ENCODE peak calls at places on chromosome 7, in eight cellular contexts. Z, I, Q, C, B, T, P and A are unnamed samples.

GRCh38 chr7:27434729-27435400 is 192.3 kb downstream of the EVX1 start:
- DNase-seq in Z (no peak), I (no peak), Q (no peak), C (no peak), B (no peak), T (no peak), P (no peak), A (peak)

GRCh38 chr7:99955247-99955646 is 20.6 kb downstream of the AZGP1 start:
- DNase-seq in Z (no peak), I (no peak), Q (no peak), C (no peak), B (no peak), T (no peak), P (no peak), A (no peak)

GRCh38 chr7:111011500-111011899 is 79.4 kb upstream of the LRRN3 start:
- DNase-seq in Z (no peak), I (no peak), Q (no peak), C (no peak), B (peak), T (no peak), P (no peak), A (no peak)

GRCh38 chr7:73844848-73845460 is 2.6 kb upstream of the METTL27 start:
- DNase-seq in Z (no peak), I (no peak), Q (no peak), C (no peak), B (peak), T (no peak), P (no peak), A (no peak)

GRCh38 chr7:117312593-117312992 is 10.3 kb downstream of the WNT2 start:
- DNase-seq in Z (no peak), I (no peak), Q (no peak), C (no peak), B (peak), T (no peak), P (no peak), A (no peak)

GRCh38 chr7:74658171-74659004 is 870 bp downstream of the GTF2I start:
- DNase-seq in Z (peak), I (peak), Q (peak), C (peak), B (peak), T (peak), P (peak), A (peak)

GRCh38 chr7:154577141-154577540 is 425.8 kb downstream of the PAXIP1 start:
- DNase-seq in Z (no peak), I (no peak), Q (no peak), C (no peak), B (no peak), T (no peak), P (no peak), A (no peak)

GRCh38 chr7:55065079-55065478 is 46.3 kb downstream of the EGFR start:
- DNase-seq in Z (no peak), I (no peak), Q (no peak), C (no peak), B (peak), T (peak), P (no peak), A (peak)

GRCh38 chr7:42611961-42612360 is 299.9 kb downstream of the C7orf25 start:
- DNase-seq in Z (no peak), I (no peak), Q (peak), C (no peak), B (no peak), T (no peak), P (no peak), A (no peak)

GRCh38 chr7:25669300-25669781 is 441.1 kb upstream of the NPVF start:
- DNase-seq in Z (no peak), I (no peak), Q (no peak), C (no peak), B (no peak), T (no peak), P (no peak), A (no peak)

GRCh38 chr7:71486856-71487628 is 355.1 kb downstream of the GALNT17 start:
- DNase-seq in Z (no peak), I (no peak), Q (no peak), C (no peak), B (no peak), T (no peak), P (no peak), A (no peak)

GRCh38 chr7:87216701-87217508 is 2.6 kb downstream of the TMEM243 start:
- DNase-seq in Z (no peak), I (peak), Q (no peak), C (no peak), B (no peak), T (no peak), P (no peak), A (no peak)

GRCh38 chr7:143492799-143493568 is 15.3 kb downstream of the TAS2R41 start:
- DNase-seq in Z (no peak), I (no peak), Q (no peak), C (no peak), B (peak), T (no peak), P (no peak), A (no peak)

GRCh38 chr7:44984478-44984758 is 5.6 kb upstream of the MYO1G start:
- DNase-seq in Z (no peak), I (no peak), Q (no peak), C (no peak), B (no peak), T (no peak), P (no peak), A (no peak)

GRCh38 chr7:75596727-75597614 is 104.9 kb downstream of the SPDYE5 start:
- DNase-seq in Z (no peak), I (no peak), Q (no peak), C (no peak), B (peak), T (no peak), P (no peak), A (no peak)

GRCh38 chr7:11261470-11261869 is 287.8 kb downstream of the PHF14 start:
- DNase-seq in Z (no peak), I (no peak), Q (no peak), C (no peak), B (no peak), T (no peak), P (no peak), A (peak)

GRCh38 chr7:130207642-130208041 is at the start of gene SSMEM1:
- DNase-seq in Z (no peak), I (no peak), Q (no peak), C (no peak), B (peak), T (no peak), P (no peak), A (no peak)

GRCh38 chr7:20785211-20786048 is 1.3 kb downstream of the SP8 start:
- DNase-seq in Z (no peak), I (no peak), Q (peak), C (no peak), B (no peak), T (no peak), P (no peak), A (peak)

GRCh38 chr7:100162874-100163533 is 4.5 kb upstream of the TRAPPC14 start:
- DNase-seq in Z (no peak), I (no peak), Q (no peak), C (no peak), B (peak), T (no peak), P (no peak), A (no peak)

GRCh38 chr7:18494821-18495408 is 634 bp upstream of the HDAC9 start:
- DNase-seq in Z (peak), I (no peak), Q (no peak), C (no peak), B (peak), T (no peak), P (no peak), A (no peak)

GRCh38 chr7:150435390-150436073 is 14.9 kb upstream of the GIMAP8 start:
- DNase-seq in Z (no peak), I (no peak), Q (no peak), C (no peak), B (no peak), T (no peak), P (no peak), A (no peak)

GRCh38 chr7:38215734-38216670 is 38.0 kb downstream of the STARD3NL start:
- DNase-seq in Z (peak), I (peak), Q (peak), C (peak), B (peak), T (peak), P (peak), A (peak)

GRCh38 chr7:73999664-74000420 is 28.1 kb upstream of the ELN start:
- DNase-seq in Z (no peak), I (no peak), Q (no peak), C (no peak), B (no peak), T (peak), P (no peak), A (no peak)

GRCh38 chr7:84022686-84023308 is 171.8 kb downstream of the SEMA3A start:
- DNase-seq in Z (no peak), I (no peak), Q (no peak), C (no peak), B (no peak), T (no peak), P (no peak), A (peak)

GRCh38 chr7:92057375-92057774 is 76.9 kb downstream of the CYP51A1 start:
- DNase-seq in Z (no peak), I (no peak), Q (no peak), C (no peak), B (no peak), T (no peak), P (no peak), A (no peak)

GRCh38 chr7:34249192-34249591 is 343.9 kb downstream of the BMPER start:
- DNase-seq in Z (no peak), I (no peak), Q (no peak), C (no peak), B (no peak), T (no peak), P (no peak), A (no peak)

GRCh38 chr7:89028319-89028718 is 232.8 kb upstream of the TEX47 start:
- DNase-seq in Z (no peak), I (no peak), Q (no peak), C (no peak), B (no peak), T (no peak), P (no peak), A (peak)

GRCh38 chr7:18894155-18894554 is 223.3 kb downstream of the TWIST1 start:
- DNase-seq in Z (no peak), I (no peak), Q (no peak), C (no peak), B (peak), T (no peak), P (no peak), A (no peak)

GRCh38 chr7:65731562-65732035 is 141.3 kb upstream of the VKORC1L1 start:
- DNase-seq in Z (no peak), I (peak), Q (peak), C (no peak), B (no peak), T (no peak), P (no peak), A (no peak)

GRCh38 chr7:123966936-123967335 is 41.9 kb downstream of the SPAM1 start:
- DNase-seq in Z (no peak), I (no peak), Q (no peak), C (no peak), B (no peak), T (no peak), P (no peak), A (peak)

GRCh38 chr7:130380121-130380860 is at the start of gene CPA1:
- DNase-seq in Z (no peak), I (no peak), Q (peak), C (no peak), B (no peak), T (no peak), P (no peak), A (no peak)

GRCh38 chr7:21497072-21497471 is 45.8 kb upstream of the DNAH11 start:
- DNase-seq in Z (no peak), I (no peak), Q (no peak), C (no peak), B (peak), T (no peak), P (no peak), A (peak)

GRCh38 chr7:102286237-102287081 is at the start of gene SH2B2:
- DNase-seq in Z (no peak), I (no peak), Q (peak), C (peak), B (peak), T (peak), P (no peak), A (peak)

GRCh38 chr7:986766-987722 is 4.1 kb downstream of the CYP2W1 start:
- DNase-seq in Z (no peak), I (no peak), Q (no peak), C (no peak), B (no peak), T (no peak), P (no peak), A (no peak)

GRCh38 chr7:27151945-27152815 is at the start of gene HOXA3:
- DNase-seq in Z (peak), I (no peak), Q (peak), C (no peak), B (peak), T (no peak), P (no peak), A (no peak)

GRCh38 chr7:130392456-130392860 is 12.2 kb downstream of the CPA1 start:
- DNase-seq in Z (no peak), I (no peak), Q (no peak), C (no peak), B (no peak), T (no peak), P (no peak), A (no peak)